ENCODE peak calls at places on chromosomes 1 and 21, in four cellular contexts. M is A172, D is Right ventricle myocardium superior, A is HT1080. W is an unnamed sample.

GRCh38 chr1:116433283-116434257 is 60.5 kb downstream of the ATP1A1 start:
- DNase-seq in D (peak; percentile 79), A (peak; percentile 81), M (no peak), W (no peak)

GRCh38 chr1:50978144-50978851 is 8.3 kb downstream of the CDKN2C start:
- DNase-seq in A (peak; percentile 73), M (peak; percentile 52), D (peak; percentile 79), W (no peak)

GRCh38 chr21:31618696-31619430 is 40.6 kb upstream of the SOD1 start:
- DNase-seq in D (no peak), A (peak; percentile 35), M (no peak), W (no peak)

GRCh38 chr1:24929091-24929875 is 793 bp downstream of the RUNX3 start:
- DNase-seq in D (peak; percentile 42), M (no peak), A (no peak), W (no peak)

GRCh38 chr1:244599937-244600350 is 53.0 kb upstream of the DESI2 start:
- DNase-seq in D (no peak), M (peak; percentile 96), A (peak; percentile 95), W (peak; percentile 92)

GRCh38 chr1:54606096-54606989 is 17.0 kb downstream of the FAM151A start:
- DNase-seq in A (no peak), M (no peak), D (no peak), W (no peak)

GRCh38 chr1:165840419-165840818 is 13.0 kb downstream of the UCK2 start:
- DNase-seq in A (no peak), M (no peak), D (no peak), W (no peak)

GRCh38 chr1:24379733-24380315 is 33.8 kb downstream of the STPG1 start:
- DNase-seq in D (no peak), A (no peak), M (no peak), W (peak; percentile 94)